ENCODE peak calls at places on chromosomes 16 and 17, in four cellular contexts. J is Peyer's patch, V is AG08396, Y is neural progenitor cell. X is an unnamed sample.

GRCh38 chr17:2396568-2397246 is 4.2 kb downstream of the MNT start:
- DNase-seq in J (peak), V (peak), Y (peak), X (peak)

GRCh38 chr16:23290189-23291062 is 11.7 kb upstream of the SCNN1B start:
- DNase-seq in J (no peak), V (no peak), Y (no peak), X (no peak)

GRCh38 chr17:69287168-69287567 is 39.8 kb downstream of the ABCA5 start:
- DNase-seq in J (no peak), V (no peak), Y (no peak), X (no peak)

GRCh38 chr17:12814718-12815117 is 25.4 kb downstream of the ARHGAP44 start:
- DNase-seq in J (no peak), V (no peak), Y (no peak), X (no peak)

GRCh38 chr17:50199651-50200446 is 1.6 kb downstream of the COL1A1 start:
- DNase-seq in J (peak), V (peak), Y (peak), X (peak)

GRCh38 chr17:46822388-46822921 is 4.0 kb upstream of the WNT3 start:
- DNase-seq in J (no peak), V (no peak), Y (no peak), X (peak)

GRCh38 chr16:55323637-55324490 is at the start of gene IRX6:
- DNase-seq in J (no peak), V (peak), Y (peak), X (no peak)

GRCh38 chr17:35404360-35404759 is 27.9 kb downstream of the SLFN12 start:
- DNase-seq in J (no peak), V (no peak), Y (no peak), X (no peak)

GRCh38 chr16:30805056-30805369 is 18.0 kb upstream of the ZNF629 start:
- DNase-seq in J (no peak), V (no peak), Y (no peak), X (no peak)

GRCh38 chr17:69402052-69402451 is 12.4 kb upstream of the MAP2K6 start:
- DNase-seq in J (no peak), V (no peak), Y (no peak), X (no peak)

GRCh38 chr17:19709841-19710240 is 6.5 kb downstream of the SLC47A2 start:
- DNase-seq in J (no peak), V (no peak), Y (no peak), X (no peak)

GRCh38 chr17:15947976-15948752 is 3.2 kb downstream of the ADORA2B start:
- DNase-seq in J (no peak), V (peak), Y (no peak), X (no peak)

GRCh38 chr17:8410882-8411238 is 13.2 kb upstream of the RNF222 start:
- DNase-seq in J (no peak), V (no peak), Y (no peak), X (no peak)

GRCh38 chr17:62666801-62667591 is 39.5 kb downstream of the MRC2 start:
- DNase-seq in J (no peak), V (no peak), Y (no peak), X (no peak)

GRCh38 chr16:69444873-69445517 is 20.6 kb downstream of the CYB5B start:
- DNase-seq in J (no peak), V (no peak), Y (no peak), X (no peak)

GRCh38 chr17:45282683-45283644 is 21.1 kb upstream of the SPATA32 start:
- DNase-seq in J (no peak), V (peak), Y (no peak), X (no peak)

GRCh38 chr16:3131755-3132377 is 3.0 kb upstream of the ZNF213 start:
- DNase-seq in J (peak), V (no peak), Y (peak), X (peak)

GRCh38 chr17:27818311-27819170 is 18.2 kb upstream of the NOS2 start:
- DNase-seq in J (no peak), V (no peak), Y (no peak), X (no peak)

GRCh38 chr17:58989629-58990028 is 117.1 kb downstream of the TRIM37 start:
- DNase-seq in J (no peak), V (no peak), Y (no peak), X (no peak)

GRCh38 chr16:53518550-53519416 is 15.8 kb upstream of the AKTIP start:
- DNase-seq in J (peak), V (no peak), Y (no peak), X (peak)